ENCODE peak calls at places on chromosome 20, in ten cellular contexts. C, A, O, I, J, G, Z, U, P and W are unnamed samples.

GRCh38 chr20:3068986-3069900 is 2.2 kb upstream of the OXT start:
- DNase-seq in C (no peak), A (no peak), O (no peak), I (peak; percentile 57), J (no peak), G (no peak), Z (no peak), U (no peak), P (no peak), W (no peak)

GRCh38 chr20:14470977-14471642 is 133.7 kb upstream of the FLRT3 start:
- DNase-seq in C (no peak), A (no peak), O (no peak), I (peak; percentile 51), J (no peak), G (no peak), Z (no peak), U (no peak), P (no peak), W (no peak)

GRCh38 chr20:5100684-5101347 is 18.9 kb downstream of the PCNA start:
- DNase-seq in C (peak; percentile 66), A (peak; percentile 76), O (peak; percentile 92), I (peak; percentile 65), J (peak; percentile 82), G (peak; percentile 69), Z (peak; percentile 58), U (peak; percentile 81), P (no peak), W (peak; percentile 77)

GRCh38 chr20:15332711-15333160 is 995.3 kb upstream of the FLRT3 start:
- DNase-seq in C (no peak), A (no peak), O (no peak), I (no peak), J (no peak), G (no peak), Z (no peak), U (no peak), P (no peak), W (no peak)

GRCh38 chr20:31985152-31985551 is 17.2 kb downstream of the XKR7 start:
- DNase-seq in C (no peak), A (no peak), O (no peak), I (no peak), J (no peak), G (no peak), Z (no peak), U (no peak), P (no peak), W (no peak)

GRCh38 chr20:43893930-43894329 is 20.7 kb upstream of the TOX2 start:
- DNase-seq in C (no peak), A (peak; percentile 77), O (no peak), I (no peak), J (no peak), G (no peak), Z (no peak), U (no peak), P (no peak), W (no peak)

GRCh38 chr20:43691928-43692524 is 25.1 kb downstream of the MYBL2 start:
- DNase-seq in C (peak; percentile 30), A (peak; percentile 68), O (peak; percentile 89), I (peak; percentile 66), J (no peak), G (peak; percentile 57), Z (peak; percentile 72), U (no peak), P (no peak), W (peak; percentile 67)

GRCh38 chr20:44494681-44495080 is 19.0 kb downstream of the TTPAL start:
- DNase-seq in C (no peak), A (no peak), O (no peak), I (no peak), J (no peak), G (peak; percentile 60), Z (no peak), U (no peak), P (no peak), W (no peak)

GRCh38 chr20:57213924-57214323 is 52.5 kb downstream of the BMP7 start:
- DNase-seq in C (no peak), A (no peak), O (no peak), I (no peak), J (no peak), G (no peak), Z (no peak), U (no peak), P (no peak), W (no peak)

GRCh38 chr20:22402990-22403859 is 181.1 kb downstream of the FOXA2 start:
- DNase-seq in C (no peak), A (no peak), O (no peak), I (no peak), J (no peak), G (peak; percentile 13), Z (no peak), U (no peak), P (no peak), W (no peak)

GRCh38 chr20:11248691-11249178 is 574.9 kb upstream of the JAG1 start:
- DNase-seq in C (no peak), A (no peak), O (no peak), I (no peak), J (no peak), G (no peak), Z (no peak), U (no peak), P (no peak), W (no peak)

GRCh38 chr20:6765469-6766058 is 1.9 kb upstream of the BMP2 start:
- DNase-seq in C (no peak), A (peak; percentile 34), O (no peak), I (no peak), J (no peak), G (peak; percentile 83), Z (peak; percentile 6), U (no peak), P (no peak), W (no peak)

GRCh38 chr20:1588869-1589460 is 30.8 kb downstream of the SIRPB1 start:
- DNase-seq in C (no peak), A (no peak), O (no peak), I (no peak), J (no peak), G (peak; percentile 21), Z (no peak), U (no peak), P (no peak), W (no peak)
- TF ChIP-seq CTCF in C (no peak), A (no peak), O (peak; percentile 30), I (no peak), J (no peak), G (peak; percentile 21), Z (no peak), U (no peak), P (peak; percentile 24), W (no peak)

DNA sequence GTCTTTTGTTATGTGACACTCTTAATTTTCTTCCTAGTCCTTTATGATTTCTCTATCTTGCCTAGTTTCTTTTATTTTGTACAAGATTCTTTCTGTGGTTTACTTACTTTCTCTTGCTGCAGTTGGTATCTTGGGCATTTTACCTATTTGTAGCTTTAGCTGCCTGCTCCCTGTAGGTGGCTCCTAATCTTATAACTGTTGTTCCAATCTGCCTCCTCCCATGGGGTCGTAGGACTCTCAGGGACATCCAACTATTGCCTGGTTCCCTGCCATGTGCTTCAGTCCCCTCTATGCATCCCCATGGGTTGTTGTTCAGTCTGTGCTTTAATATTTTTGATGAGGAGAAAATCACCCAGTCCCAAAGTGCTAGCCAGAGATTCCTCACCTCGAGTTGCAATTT is 31.4 kb downstream of the RIN2 start:
- DNase-seq in C (no peak), A (no peak), O (no peak), I (no peak), J (no peak), G (no peak), Z (no peak), U (no peak), P (no peak), W (no peak)
- TF ChIP-seq CTCF in C (no peak), A (no peak), O (no peak), I (no peak), J (no peak), G (peak; percentile 19), Z (no peak), U (no peak), P (peak; percentile 29), W (no peak)

GRCh38 chr20:24999568-24999967 is 7.0 kb upstream of the APMAP start:
- DNase-seq in C (no peak), A (no peak), O (no peak), I (peak; percentile 9), J (peak; percentile 47), G (no peak), Z (no peak), U (no peak), P (no peak), W (no peak)

GRCh38 chr20:25003002-25003401 is 10.5 kb upstream of the APMAP start:
- DNase-seq in C (no peak), A (no peak), O (no peak), I (no peak), J (no peak), G (no peak), Z (no peak), U (no peak), P (no peak), W (no peak)

GRCh38 chr20:24998631-24999445 is 6.3 kb upstream of the APMAP start:
- DNase-seq in C (no peak), A (no peak), O (no peak), I (peak; percentile 17), J (peak; percentile 66), G (no peak), Z (no peak), U (no peak), P (no peak), W (no peak)

GRCh38 chr20:24998121-24998520 is 5.6 kb upstream of the APMAP start:
- DNase-seq in C (no peak), A (no peak), O (no peak), I (peak; percentile 4), J (peak; percentile 45), G (no peak), Z (no peak), U (no peak), P (no peak), W (no peak)

GRCh38 chr20:25000268-25000801 is 7.8 kb upstream of the APMAP start:
- DNase-seq in C (no peak), A (peak; percentile 91), O (peak; percentile 67), I (peak; percentile 8), J (no peak), G (peak; percentile 75), Z (no peak), U (no peak), P (peak; percentile 28), W (no peak)
- TF ChIP-seq CTCF in C (no peak), A (no peak), O (no peak), I (no peak), J (no peak), G (peak; percentile 14), Z (no peak), U (no peak), P (peak; percentile 11), W (no peak)

GRCh38 chr20:50057409-50058053 is 55.4 kb downstream of the UBE2V1 start:
- DNase-seq in C (no peak), A (no peak), O (no peak), I (no peak), J (no peak), G (no peak), Z (no peak), U (no peak), P (no peak), W (no peak)
- TF ChIP-seq CTCF in C (no peak), A (no peak), O (no peak), I (no peak), J (no peak), G (no peak), Z (no peak), U (no peak), P (no peak), W (no peak)

GRCh38 chr20:35568645-35569044 is 26.8 kb downstream of the ERGIC3 start:
- DNase-seq in C (no peak), A (peak; percentile 64), O (no peak), I (peak; percentile 69), J (no peak), G (no peak), Z (peak; percentile 25), U (no peak), P (no peak), W (no peak)
- TF ChIP-seq CTCF in C (no peak), A (peak; percentile 14), O (peak; percentile 31), I (peak; percentile 64), J (no peak), G (peak; percentile 33), Z (peak; percentile 36), U (no peak), P (peak; percentile 29), W (peak; percentile 33)